ENCODE peak calls at places on chromosomes 12 and 14, in seven cellular contexts. Q, V, O, K, Z, B and N are unnamed samples.

GRCh38 chr14:90557516-90557915 is 160.7 kb downstream of the CALM1 start:
- DNase-seq in V (no peak), Q (no peak), B (no peak), O (no peak), Z (no peak), K (no peak), N (no peak)

GRCh38 chr14:71444030-71444822 is 488.0 kb upstream of the RGS6 start:
- DNase-seq in V (no peak), B (no peak), K (no peak), Q (no peak), O (no peak), Z (no peak), N (no peak)

GRCh38 chr14:63512861-63513260 is 30.3 kb downstream of the PPP2R5E start:
- DNase-seq in O (no peak), Z (no peak), K (no peak), Q (no peak), V (no peak), B (no peak), N (no peak)

GRCh38 chr12:77940566-77940965 is 109.9 kb downstream of the NAV3 start:
- DNase-seq in Z (no peak), Q (no peak), B (no peak), K (no peak), O (no peak), V (no peak), N (no peak)

GRCh38 chr12:76936562-76937185 is 57.9 kb upstream of the CSRP2 start:
- DNase-seq in B (no peak), V (no peak), K (no peak), O (no peak), Z (no peak), Q (no peak), N (no peak)

GRCh38 chr12:48980953-48981756 is 3.0 kb downstream of the WNT1 start:
- DNase-seq in K (peak; percentile 93), Z (peak; percentile 37), Q (no peak), V (no peak), B (no peak), O (peak; percentile 52), N (peak; percentile 62)

GRCh38 chr12:123614531-123614930 is 12.6 kb downstream of the DDX55 start:
- DNase-seq in K (no peak), B (no peak), O (no peak), Q (no peak), V (no peak), Z (no peak), N (no peak)

GRCh38 chr12:97764700-97765099 is 302.1 kb downstream of the RMST start:
- DNase-seq in Q (no peak), K (no peak), V (no peak), O (no peak), B (no peak), Z (no peak), N (no peak)

GRCh38 chr12:28925726-28926376 is 223.2 kb upstream of the FAR2 start:
- DNase-seq in Z (no peak), V (no peak), Q (no peak), K (no peak), O (no peak), B (no peak), N (no peak)

GRCh38 chr12:95633671-95634465 is 82.6 kb upstream of the USP44 start:
- DNase-seq in V (no peak), B (no peak), Z (no peak), O (no peak), Q (no peak), K (no peak), N (no peak)

GRCh38 chr12:47828967-47829482 is 9.3 kb upstream of the HDAC7 start:
- DNase-seq in V (no peak), B (no peak), O (peak; percentile 80), K (peak; percentile 89), Q (peak; percentile 88), Z (no peak), N (no peak)

GRCh38 chr12:50647479-50647878 is 116.4 kb upstream of the ATF1 start:
- DNase-seq in O (no peak), V (no peak), Q (no peak), Z (no peak), B (no peak), K (no peak), N (no peak)

GRCh38 chr12:48441122-48441521 is 31.2 kb upstream of the ANP32D start:
- DNase-seq in Q (no peak), O (no peak), Z (no peak), B (no peak), V (no peak), K (no peak), N (no peak)

GRCh38 chr12:90945070-90945649 is 9.8 kb downstream of the CCER1 start:
- DNase-seq in Z (no peak), Q (no peak), K (no peak), O (no peak), V (no peak), B (peak; percentile 28), N (no peak)

GRCh38 chr14:50064993-50065392 is 51.4 kb downstream of the VCPKMT start:
- DNase-seq in Z (peak; percentile 33), Q (no peak), B (no peak), V (no peak), K (no peak), O (no peak), N (peak; percentile 85)